ENCODE peak calls at places on chromosomes 3 and 15, in eight cellular contexts. T is B cell; V is right cardiac atrium; I is NCI-H1092 treated with DMSO at 0.1 percent for 48 hours; A is glutamatergic neuron; O is activated CD4-positive, alpha-beta T cell treated with anti-CD3 and anti-CD28 coated beads, Interleukin-2, amount 10 ng/mL, durations not matched to agents 7 days and 5 days; J is progenitor cell of endocrine pancreas; B is GM03348. P is an unnamed sample.

GRCh38 chr15:26702381-26702780 is 70.5 kb downstream of the GABRB3 start:
- DNase-seq in T (no peak), V (no peak), I (peak), A (no peak), O (no peak), J (no peak), B (no peak), P (no peak)

GRCh38 chr3:189995129-189995528 is 125.6 kb downstream of the P3H2 start:
- DNase-seq in T (no peak), V (no peak), I (no peak), A (peak), O (no peak), J (no peak), B (no peak), P (no peak)

GRCh38 chr15:83282141-83282540 is 2.3 kb downstream of the BNC1 start:
- DNase-seq in T (no peak), V (no peak), I (no peak), A (no peak), O (no peak), J (no peak), B (no peak), P (no peak)

GRCh38 chr3:66997560-66998074 is 490 bp upstream of the KBTBD8 start:
- DNase-seq in T (no peak), V (no peak), I (no peak), A (no peak), O (no peak), J (no peak), B (peak), P (no peak)

GRCh38 chr15:85706779-85707518 is 87.8 kb downstream of the KLHL25 start:
- DNase-seq in T (peak), V (no peak), I (no peak), A (no peak), O (peak), J (no peak), B (peak), P (peak)

GRCh38 chr3:123883656-123884257 is 375 bp downstream of the MYLK start:
- DNase-seq in T (no peak), V (peak), I (no peak), A (no peak), O (no peak), J (no peak), B (peak), P (no peak)

GRCh38 chr3:173943264-173943663 is 545.7 kb downstream of the NLGN1 start:
- DNase-seq in T (no peak), V (no peak), I (no peak), A (no peak), O (no peak), J (no peak), B (no peak), P (no peak)

GRCh38 chr3:149310796-149311534 is 22.5 kb downstream of the TM4SF18 start:
- DNase-seq in T (no peak), V (no peak), I (no peak), A (no peak), O (no peak), J (no peak), B (no peak), P (no peak)

GRCh38 chr15:79124388-79124787 is 33.8 kb upstream of the RASGRF1 start:
- DNase-seq in T (no peak), V (no peak), I (no peak), A (no peak), O (no peak), J (no peak), B (no peak), P (no peak)

GRCh38 chr3:178112134-178112533 is 424.1 kb upstream of the KCNMB2 start:
- DNase-seq in T (no peak), V (no peak), I (no peak), A (no peak), O (peak), J (no peak), B (no peak), P (no peak)

GRCh38 chr3:72042397-72043211 is 257.7 kb upstream of the PROK2 start:
- DNase-seq in T (no peak), V (no peak), I (no peak), A (no peak), O (no peak), J (no peak), B (peak), P (no peak)

GRCh38 chr15:57312323-57313133 is 63.8 kb upstream of the CGNL1 start:
- DNase-seq in T (no peak), V (peak), I (no peak), A (no peak), O (no peak), J (no peak), B (no peak), P (no peak)

GRCh38 chr3:184352149-184352785 is 9.1 kb downstream of the CLCN2 start:
- DNase-seq in T (no peak), V (no peak), I (no peak), A (no peak), O (no peak), J (no peak), B (no peak), P (no peak)

GRCh38 chr3:56484096-56484495 is 15.8 kb upstream of the ERC2 start:
- DNase-seq in T (no peak), V (no peak), I (peak), A (no peak), O (no peak), J (no peak), B (no peak), P (no peak)

GRCh38 chr15:81007428-81008064 is 6.8 kb downstream of the TLNRD1 start:
- DNase-seq in T (no peak), V (no peak), I (no peak), A (no peak), O (no peak), J (no peak), B (no peak), P (no peak)

GRCh38 chr3:115975353-115975752 is 352.0 kb downstream of the GAP43 start:
- DNase-seq in T (no peak), V (no peak), I (no peak), A (no peak), O (no peak), J (no peak), B (peak), P (no peak)

GRCh38 chr15:89068325-89068784 is 19.9 kb upstream of the ABHD2 start:
- DNase-seq in T (no peak), V (no peak), I (no peak), A (no peak), O (peak), J (no peak), B (peak), P (peak)

GRCh38 chr3:146125946-146126345 is 35.0 kb downstream of the PLOD2 start:
- DNase-seq in T (no peak), V (no peak), I (no peak), A (no peak), O (no peak), J (no peak), B (peak), P (no peak)

GRCh38 chr3:42660131-42660715 is 6.7 kb downstream of the ZBTB47 start:
- DNase-seq in T (no peak), V (peak), I (no peak), A (no peak), O (no peak), J (no peak), B (no peak), P (no peak)

GRCh38 chr3:168794427-168794826 is 698.7 kb upstream of the GOLIM4 start:
- DNase-seq in T (no peak), V (no peak), I (no peak), A (no peak), O (no peak), J (no peak), B (no peak), P (no peak)

GRCh38 chr15:96219681-96220080 is 110.8 kb upstream of the NR2F2 start:
- DNase-seq in T (no peak), V (no peak), I (no peak), A (no peak), O (no peak), J (no peak), B (no peak), P (no peak)

GRCh38 chr3:72782521-72782920 is 65.7 kb downstream of the SHQ1 start:
- DNase-seq in T (no peak), V (no peak), I (peak), A (no peak), O (no peak), J (no peak), B (no peak), P (no peak)

GRCh38 chr3:30470566-30470965 is 135.8 kb upstream of the TGFBR2 start:
- DNase-seq in T (no peak), V (no peak), I (no peak), A (no peak), O (no peak), J (no peak), B (peak), P (no peak)

GRCh38 chr3:194396561-194396896 is 2.5 kb downstream of the GP5 start:
- DNase-seq in T (no peak), V (no peak), I (no peak), A (no peak), O (no peak), J (no peak), B (no peak), P (no peak)

P was measured in GM20000.